ENCODE peak calls at places on chromosomes 11 and 22, in five cellular contexts. P is H9, M is H1, U is mesenchymal stem cell, F is trophoblast cell. G is an unnamed sample.

GRCh38 chr22:22520020-22520656 is at the start of gene ZNF280A:
- DNase-seq in P (peak; percentile 44), F (peak; percentile 17), M (no peak), U (no peak), G (no peak)

GRCh38 chr11:64438986-64439771 is 80.2 kb downstream of the RPS6KA4 start:
- DNase-seq in P (no peak), M (no peak), F (peak; percentile 87), U (no peak), G (no peak)

GRCh38 chr11:128938156-128938885 is 4.3 kb downstream of the TP53AIP1 start:
- DNase-seq in F (no peak), M (no peak), U (no peak), P (no peak), G (no peak)

GRCh38 chr11:103202048-103202651 is 92.9 kb downstream of the DYNC2H1 start:
- DNase-seq in U (peak; percentile 58), P (no peak), M (no peak), F (no peak), G (peak; percentile 3)

GRCh38 chr11:81005595-81005994 is 1564.8 kb upstream of the TENM4 start:
- DNase-seq in P (no peak), M (no peak), F (peak; percentile 17), U (peak; percentile 90), G (no peak)

GRCh38 chr11:94310191-94310875 is 6.0 kb downstream of the IZUMO1R start:
- DNase-seq in P (no peak), U (no peak), M (no peak), F (no peak), G (no peak)

GRCh38 chr11:60844045-60844869 is 2.3 kb downstream of the CCDC86 start:
- DNase-seq in U (peak; percentile 41), F (no peak), M (no peak), P (no peak), G (no peak)

GRCh38 chr11:66337103-66337899 is 1.1 kb upstream of the RIN1 start:
- DNase-seq in M (peak; percentile 44), F (no peak), U (peak; percentile 75), P (no peak), G (no peak)

GRCh38 chr22:29700949-29701927 is 18.6 kb upstream of the CABP7 start:
- DNase-seq in F (peak; percentile 47), U (peak; percentile 32), P (peak; percentile 72), M (no peak), G (no peak)

GRCh38 chr11:64619811-64620285 is 28.8 kb downstream of the SLC22A12 start:
- DNase-seq in F (no peak), U (peak; percentile 27), M (no peak), P (peak; percentile 76), G (no peak)

GRCh38 chr22:50576070-50576469 is 2.2 kb downstream of the CPT1B start:
- DNase-seq in M (no peak), P (peak; percentile 55), F (peak; percentile 86), U (peak; percentile 32), G (no peak)

GRCh38 chr11:105573091-105573490 is 36.8 kb upstream of the GRIA4 start:
- DNase-seq in M (no peak), U (peak; percentile 37), F (no peak), P (no peak), G (no peak)

GRCh38 chr11:115226556-115226955 is 277.7 kb downstream of the CADM1 start:
- DNase-seq in U (peak; percentile 57), F (peak; percentile 77), P (peak; percentile 84), M (peak; percentile 53), G (peak; percentile 55)

GRCh38 chr11:2718817-2719438 is 19.1 kb upstream of the KCNQ1OT1 start:
- DNase-seq in M (no peak), P (no peak), F (no peak), U (no peak), G (no peak)

GRCh38 chr11:8232849-8233606 is 30.6 kb downstream of the LMO1 start:
- DNase-seq in P (no peak), U (no peak), F (no peak), M (no peak), G (no peak)

GRCh38 chr11:45436118-45436517 is 150.0 kb upstream of the SYT13 start:
- DNase-seq in M (no peak), U (no peak), F (no peak), P (no peak), G (no peak)

GRCh38 chr22:18023509-18024275 is 669 bp downstream of the MICAL3 start:
- DNase-seq in P (peak; percentile 80), M (peak; percentile 77), U (peak; percentile 83), F (peak; percentile 84), G (peak; percentile 31)

GRCh38 chr11:89381094-89381493 is 110.1 kb downstream of the NOX4 start:
- DNase-seq in P (no peak), U (peak; percentile 94), M (no peak), F (peak; percentile 64), G (no peak)

GRCh38 chr11:118998822-118999221 is 884 bp downstream of the CENATAC start:
- DNase-seq in M (no peak), U (peak; percentile 68), F (peak; percentile 81), P (peak; percentile 66), G (no peak)

GRCh38 chr22:35838849-35839646 is 121.4 kb downstream of the APOL5 start:
- DNase-seq in P (no peak), U (peak; percentile 80), M (no peak), F (no peak), G (peak; percentile 27)

GRCh38 chr11:76257040-76257730 is 50.9 kb upstream of the WNT11 start:
- DNase-seq in F (peak; percentile 69), M (no peak), U (peak; percentile 12), P (no peak), G (no peak)

GRCh38 chr11:64357904-64358535 is 942 bp upstream of the RPS6KA4 start:
- DNase-seq in P (no peak), U (peak; percentile 18), M (peak; percentile 51), F (no peak), G (no peak)

GRCh38 chr11:110434952-110435779 is 5.4 kb downstream of the FDX1 start:
- DNase-seq in U (peak; percentile 4), F (peak; percentile 30), M (no peak), P (no peak), G (no peak)

GRCh38 chr11:119607726-119608125 is 121.3 kb downstream of the NECTIN1 start:
- DNase-seq in F (no peak), P (no peak), M (no peak), U (no peak), G (no peak)

GRCh38 chr11:117620131-117620530 is 176.9 kb downstream of the DSCAML1 start:
- DNase-seq in M (no peak), U (no peak), F (no peak), P (no peak), G (no peak)

GRCh38 chr11:41451011-41451410 is 8.4 kb downstream of the LRRC4C start:
- DNase-seq in F (no peak), M (no peak), U (no peak), P (no peak), G (no peak)

GRCh38 chr22:21451545-21452520 is 15.4 kb upstream of the TMEM191C start:
- DNase-seq in F (no peak), M (peak; percentile 39), U (no peak), P (peak; percentile 24), G (no peak)

GRCh38 chr22:26033071-26033470 is 136.2 kb upstream of the SEZ6L start:
- DNase-seq in M (no peak), U (no peak), P (no peak), F (no peak), G (no peak)

GRCh38 chr11:84714316-84714780 is 912.8 kb downstream of the DLG2 start:
- DNase-seq in M (peak; percentile 85), P (peak; percentile 79), F (no peak), U (peak; percentile 66), G (peak; percentile 70)

GRCh38 chr22:43147821-43148220 is 3.5 kb upstream of the TSPO start:
- DNase-seq in M (no peak), F (no peak), P (no peak), U (no peak), G (no peak)

GRCh38 chr11:68935516-68936357 is 32.0 kb downstream of the IGHMBP2 start:
- DNase-seq in U (no peak), P (no peak), M (no peak), F (no peak), G (no peak)

GRCh38 chr11:119937412-119937811 is 200.5 kb downstream of the TRIM29 start:
- DNase-seq in M (no peak), P (no peak), U (no peak), F (no peak), G (no peak)

GRCh38 chr11:131767421-131767820 is 397.0 kb downstream of the NTM start:
- DNase-seq in M (no peak), F (no peak), U (peak; percentile 46), P (no peak), G (no peak)

GRCh38 chr11:1308745-1309497 is 511 bp downstream of the TOLLIP start:
- DNase-seq in P (no peak), F (no peak), M (no peak), U (peak; percentile 37), G (no peak)

GRCh38 chr11:57464343-57465181 is 4.2 kb downstream of the RTN4RL2 start:
- DNase-seq in M (no peak), U (no peak), P (no peak), F (no peak), G (no peak)

DNA sequence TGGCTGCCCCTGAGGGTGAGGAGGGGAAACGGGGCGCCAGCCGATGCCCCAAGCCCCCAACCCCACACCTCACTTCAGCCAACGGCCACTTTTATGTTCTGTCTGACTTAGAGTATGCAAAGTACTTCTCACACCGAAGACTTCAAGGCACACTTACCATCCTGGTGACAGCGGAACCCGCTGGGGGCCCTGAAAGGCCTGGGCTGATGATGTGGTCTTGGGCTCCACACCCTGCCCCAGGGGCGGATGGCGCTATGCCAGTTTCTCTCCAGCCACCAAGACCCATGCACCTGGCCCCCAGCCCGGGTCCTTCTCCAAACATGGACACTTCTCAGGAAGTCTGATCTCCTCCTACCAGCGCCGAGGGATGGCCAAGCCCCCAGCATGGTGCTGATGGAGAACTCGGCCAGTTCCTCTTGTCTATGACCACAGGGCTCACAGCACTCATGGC is 175.4 kb downstream of the CTTN start:
- DNase-seq in F (no peak), U (no peak), P (no peak), M (no peak), G (no peak)
- H3K9me3 ChIP-seq in F (no peaks in the 10 kb centered on the region), U (no peaks in the 10 kb centered on the region), P (no peaks in the 10 kb centered on the region), M (no peaks in the 10 kb centered on the region), G (no peaks in the 10 kb centered on the region)

GRCh38 chr11:122214567-122214966 is 98.6 kb upstream of the BLID start:
- DNase-seq in M (no peak), F (no peak), P (no peak), U (no peak), G (no peak)
- H2AK5ac ChIP-seq in M (no peak overlapping the region), F (no peak overlapping the region), P (no peak overlapping the region), U (no peak overlapping the region), G (no peak overlapping the region)

DNA sequence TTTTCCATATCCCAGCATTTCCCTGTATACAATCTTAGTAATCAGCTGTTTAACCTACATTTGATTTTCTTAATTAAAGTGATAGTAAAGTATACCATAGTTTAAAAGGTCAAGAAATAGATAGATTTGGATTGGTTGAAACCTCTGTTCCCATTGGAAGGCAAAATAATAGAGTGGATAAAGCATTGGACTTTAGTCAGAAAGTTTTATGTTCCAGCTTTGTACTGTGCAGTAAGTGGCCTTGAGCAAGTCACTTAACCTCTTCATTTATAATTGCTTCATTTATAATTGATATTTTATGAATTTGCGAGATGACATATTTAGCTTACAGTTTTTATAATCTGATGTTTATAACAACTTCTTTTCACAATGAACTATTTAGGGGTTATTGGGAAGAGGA is 3.6 kb downstream of the ZFP91 start:
- DNase-seq in P (no peak), F (no peak), U (no peak), M (no peak), G (no peak)
- H2BK12ac ChIP-seq in P (no peak overlapping the region), F (no peak overlapping the region), U (no peak overlapping the region), M (no peak overlapping the region), G (no peak overlapping the region)

GRCh38 chr11:19644316-19644715 is 68.3 kb upstream of the NAV2 start:
- DNase-seq in F (no peak), U (no peak), P (no peak), M (no peak), G (no peak)
- H3K9me3 ChIP-seq in F (no peaks in the 10 kb centered on the region), U (no peaks in the 10 kb centered on the region), P (no peaks in the 10 kb centered on the region), M (no peaks in the 10 kb centered on the region), G (no peaks in the 10 kb centered on the region)

GRCh38 chr22:37314315-37315046 is 32.2 kb downstream of the CYTH4 start:
- DNase-seq in P (no peak), M (no peak), U (no peak), F (no peak), G (no peak)
- H2AK5ac ChIP-seq in P (no peak overlapping the region), M (no peak overlapping the region), U (peak overlapping the region; percentile 83), F (no peak overlapping the region), G (peak overlapping the region; percentile 71)

G was measured in neuronal stem cell.